ENCODE peak calls at places on chromosomes 2 and 18, in six cellular contexts. R is aorta; G is Peyer's patch; Q is heart right ventricle; Z is IMR-90; X is naive thymus-derived CD4-positive, alpha-beta T cell. K is an unnamed sample.

GRCh38 chr2:85589982-85590791 is 5.4 kb upstream of the RNF181 start:
- DNase-seq in Z (peak; percentile 94), R (peak; percentile 75), G (no peak), X (no peak), Q (peak; percentile 69), K (no peak)

GRCh38 chr18:22346968-22347611 is 70.6 kb downstream of the CTAGE1 start:
- DNase-seq in Z (peak; percentile 73), G (peak; percentile 88), R (peak; percentile 79), X (no peak), Q (peak; percentile 89), K (no peak)

GRCh38 chr2:120885749-120886148 is 150.1 kb downstream of the GLI2 start:
- DNase-seq in G (no peak), Z (no peak), R (no peak), Q (no peak), X (no peak), K (no peak)

GRCh38 chr2:67389286-67389685 is 7.8 kb upstream of the ETAA1 start:
- DNase-seq in G (no peak), Q (no peak), X (no peak), R (no peak), Z (peak; percentile 70), K (no peak)

GRCh38 chr2:204871246-204871953 is 326.1 kb downstream of the PARD3B start:
- DNase-seq in Q (no peak), G (no peak), R (no peak), Z (peak; percentile 69), X (peak; percentile 45), K (no peak)

GRCh38 chr18:45441110-45441842 is 174.0 kb upstream of the SLC14A2 start:
- DNase-seq in Q (no peak), X (no peak), R (no peak), Z (peak; percentile 4), G (no peak), K (no peak)

GRCh38 chr2:239260546-239261327 is 140.1 kb downstream of the HDAC4 start:
- DNase-seq in Z (no peak), R (no peak), G (peak; percentile 37), Q (no peak), X (no peak), K (no peak)

GRCh38 chr2:25355270-25355669 is 13.5 kb upstream of the DNMT3A start:
- DNase-seq in G (no peak), X (no peak), Q (no peak), Z (no peak), R (no peak), K (no peak)

DNA sequence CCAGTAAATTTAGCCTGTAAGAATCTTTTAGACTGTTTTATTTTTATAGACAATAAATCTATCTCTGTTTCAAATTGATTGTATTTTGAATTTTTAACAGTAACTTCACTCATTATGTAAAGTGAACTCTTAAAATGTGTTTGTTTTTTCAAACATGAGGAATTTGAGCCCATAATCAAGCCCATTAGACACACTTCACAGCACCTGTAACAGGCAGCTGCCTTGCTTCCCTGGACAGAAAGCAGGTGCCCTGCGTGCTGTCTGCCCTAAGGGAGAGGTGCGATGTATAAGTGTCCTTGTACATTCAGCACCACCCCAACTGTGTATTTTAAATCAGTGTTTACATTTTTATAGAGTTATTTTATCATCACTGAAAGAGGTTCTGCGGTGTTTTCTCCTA is 186.5 kb upstream of the TPO start:
- DNase-seq in R (no peak), Z (no peak), G (no peak), Q (no peak), X (no peak), K (no peak)
- H3K9me3 ChIP-seq in R (no peaks in the 10 kb centered on the region), Z (peaks cover 39% of the 10 kb centered on the region), G (no peaks in the 10 kb centered on the region), Q (no peaks in the 10 kb centered on the region), X (no peaks in the 10 kb centered on the region), K (no peaks in the 10 kb centered on the region)

GRCh38 chr18:64518191-64518590 is 369.3 kb upstream of the LINC00305 start:
- DNase-seq in X (no peak), Z (no peak), G (no peak), Q (no peak), R (no peak), K (no peak)

GRCh38 chr18:64513401-64513800 is 364.5 kb upstream of the LINC00305 start:
- DNase-seq in Z (no peak), G (no peak), Q (no peak), X (no peak), R (no peak), K (no peak)

GRCh38 chr18:64519191-64519590 is 370.3 kb upstream of the LINC00305 start:
- DNase-seq in G (no peak), Q (no peak), X (no peak), Z (no peak), R (no peak), K (no peak)
- H3K9me3 ChIP-seq in G (no peaks in the 10 kb centered on the region), Q (peaks cover 4% of the 10 kb centered on the region), X (no peaks in the 10 kb centered on the region), Z (peaks cover 1% of the 10 kb centered on the region), R (no peaks in the 10 kb centered on the region), K (peaks cover 2% of the 10 kb centered on the region)

GRCh38 chr18:14924226-14924625 is 176.3 kb downstream of the ANKRD30B start:
- DNase-seq in R (no peak), Q (no peak), G (no peak), X (no peak), Z (no peak), K (no peak)

GRCh38 chr18:14928396-14928795 is 180.4 kb downstream of the ANKRD30B start:
- DNase-seq in G (no peak), R (no peak), Z (no peak), Q (no peak), X (no peak), K (no peak)

GRCh38 chr18:14927701-14928100 is 179.7 kb downstream of the ANKRD30B start:
- DNase-seq in Q (no peak), X (no peak), Z (no peak), R (no peak), G (no peak), K (no peak)

GRCh38 chr18:14922965-14923565 is 175.1 kb downstream of the ANKRD30B start:
- DNase-seq in X (no peak), Z (no peak), Q (no peak), G (no peak), R (no peak), K (no peak)

DNA sequence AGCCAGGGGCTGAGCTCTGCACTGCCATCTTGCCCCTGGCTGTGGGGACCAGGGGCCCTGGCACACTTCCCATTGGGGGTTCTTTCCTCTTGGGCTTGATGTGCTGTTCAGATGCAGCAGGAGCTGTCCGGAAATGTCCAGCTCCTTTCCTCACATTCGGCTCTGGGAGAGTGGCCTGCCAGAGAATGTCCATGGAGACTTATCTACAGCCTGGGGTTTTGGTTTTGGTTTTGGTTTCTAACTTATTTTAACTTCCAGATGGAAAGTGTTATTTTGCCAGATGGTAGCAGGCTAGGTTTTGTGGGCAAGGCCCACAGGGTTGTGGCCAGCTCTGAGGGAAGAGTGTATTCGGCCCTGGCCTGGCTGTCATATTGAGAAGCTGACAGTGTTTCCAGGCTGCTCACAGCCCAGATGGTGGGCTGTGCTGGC is 177.3 kb downstream of the ANKRD30B start:
- DNase-seq in Q (no peak), Z (no peak), R (no peak), X (no peak), G (no peak), K (no peak)
- H3K9me3 ChIP-seq in Q (no peaks in the 10 kb centered on the region), Z (peaks cover 38% of the 10 kb centered on the region), R (no peaks in the 10 kb centered on the region), X (no peaks in the 10 kb centered on the region), G (no peaks in the 10 kb centered on the region), K (no peaks in the 10 kb centered on the region)

DNA sequence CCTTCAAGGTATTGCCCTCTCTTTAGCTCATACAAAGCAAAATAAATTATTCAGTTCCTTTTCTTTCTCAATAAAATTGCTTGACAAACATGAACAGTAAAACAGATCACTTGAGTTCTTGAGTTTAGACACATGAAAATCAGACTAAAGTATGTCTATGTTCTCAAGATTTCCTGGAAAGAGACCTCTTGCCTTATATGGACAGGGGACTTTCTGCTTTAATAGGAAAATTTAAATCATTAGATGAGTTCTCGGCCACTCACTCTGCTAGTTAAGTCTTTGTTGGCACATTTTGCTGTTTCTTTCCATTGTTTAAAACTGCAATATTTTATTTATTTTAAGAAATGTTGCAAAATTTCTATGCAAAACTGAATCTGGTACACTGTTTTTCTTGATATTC is 207.8 kb downstream of the RND3 start:
- DNase-seq in X (no peak), Q (no peak), G (no peak), R (no peak), Z (no peak), K (no peak)
- H3K9me3 ChIP-seq in X (no peaks in the 10 kb centered on the region), Q (peaks cover 11% of the 10 kb centered on the region), G (no peaks in the 10 kb centered on the region), R (peaks cover 5% of the 10 kb centered on the region), Z (peaks cover 9% of the 10 kb centered on the region), K (no peaks in the 10 kb centered on the region)

DNA sequence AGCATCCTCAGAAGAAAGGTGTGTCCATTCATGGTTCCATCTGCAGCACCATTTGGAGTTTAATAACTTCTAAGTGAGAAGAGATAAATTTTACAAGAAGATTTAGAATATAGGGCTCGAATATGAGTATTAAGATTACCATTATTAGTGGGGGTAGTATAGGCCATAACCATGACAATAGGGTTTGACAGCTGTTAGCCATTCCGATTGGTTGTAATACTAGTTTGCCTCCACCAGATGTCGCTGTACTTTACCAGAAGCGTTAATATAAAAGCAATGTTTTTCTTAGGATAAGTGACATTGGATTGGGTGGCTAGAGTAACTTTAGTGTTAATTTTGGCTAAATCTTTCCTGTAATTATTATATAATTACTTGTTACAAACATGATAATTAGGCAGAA is 107.5 kb upstream of the SRD5A2 start:
- DNase-seq in G (no peak), Q (no peak), X (no peak), Z (no peak), R (no peak), K (no peak)
- H3K9me3 ChIP-seq in G (peaks cover 10% of the 10 kb centered on the region), Q (peaks cover 47% of the 10 kb centered on the region), X (peaks cover 8% of the 10 kb centered on the region), Z (peaks cover 9% of the 10 kb centered on the region), R (peaks cover 6% of the 10 kb centered on the region), K (peaks cover 6% of the 10 kb centered on the region)

DNA sequence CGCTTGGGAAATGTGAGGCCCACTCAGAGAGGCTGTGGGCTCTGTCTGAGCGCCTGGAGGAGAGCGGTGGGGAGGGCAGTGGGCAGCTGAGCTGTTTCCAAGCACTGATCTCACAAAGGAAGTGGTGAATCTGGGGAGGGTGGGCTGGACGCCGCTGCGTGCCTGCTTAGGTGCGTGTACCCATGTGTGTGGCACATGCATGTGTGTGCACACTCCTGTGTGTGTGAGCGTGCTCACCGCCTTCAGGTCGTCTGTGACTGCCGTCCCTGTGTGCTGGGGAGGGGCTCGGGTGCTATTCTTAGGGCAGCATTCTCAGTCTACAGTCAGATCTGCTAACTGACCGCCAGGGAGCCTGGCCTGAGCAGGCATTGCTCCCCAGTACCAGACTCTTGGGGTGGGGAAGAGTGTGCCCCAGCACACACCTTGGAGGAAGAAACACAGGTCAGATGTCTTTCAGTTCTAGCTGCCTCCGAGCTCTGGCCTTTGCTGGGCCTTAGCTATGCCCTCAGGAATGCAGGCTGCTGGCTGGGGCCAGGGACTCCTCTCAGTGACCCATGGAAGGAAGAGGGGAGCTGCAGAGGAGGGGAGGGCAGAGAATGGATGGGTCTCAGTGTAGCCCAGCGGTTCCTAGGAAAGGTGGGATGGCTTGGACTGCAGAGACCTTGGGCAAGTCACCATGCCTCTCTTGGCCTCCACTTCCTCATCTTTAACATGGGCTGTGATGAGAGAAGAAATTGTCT is 31.4 kb downstream of the KCNIP3 start:
- DNase-seq in Q (no peak), Z (peak; percentile 18), R (no peak), X (no peak), G (no peak), K (no peak)
- H3K9me3 ChIP-seq in Q (no peaks in the 10 kb centered on the region), Z (no peaks in the 10 kb centered on the region), R (no peaks in the 10 kb centered on the region), X (no peaks in the 10 kb centered on the region), G (no peaks in the 10 kb centered on the region), K (no peaks in the 10 kb centered on the region)

K was measured in T-helper 17 cell.